ENCODE peak calls at places on chromosome 16, in nine cellular contexts. M is activated T-helper 1 cell treated with Interleukin-2 at 50 U/mL for 16 hours; Y is left colon; E is activated CD4-positive, alpha-beta T cell treated with anti-CD3 and anti-CD28 coated beads, Interleukin-2, amount 10 ng/mL, durations not matched to agents 7 days and 5 days; F is Calu3; Q is bronchial epithelial cell; I is endothelial cell of umbilical vein; B is activated effector memory CD4-positive, alpha-beta T cell treated with anti-CD3 and anti-CD28 coated beads, Interleukin-2, amount 50 U/mL, for 16 hours; J is RPMI8226. G is an unnamed sample.

GRCh38 chr16:30065943-30066881 is 652 bp downstream of the ALDOA start:
- DNase-seq in M (no peak), Y (no peak), E (no peak), F (peak), Q (peak), I (no peak), B (no peak), J (peak), G (no peak)

GRCh38 chr16:89484923-89485679 is 5.3 kb downstream of the ANKRD11 start:
- DNase-seq in M (no peak), Y (peak), E (peak), F (no peak), Q (no peak), I (no peak), B (no peak), J (peak), G (no peak)

GRCh38 chr16:64440421-64440831 is 681.4 kb downstream of the CDH11 start:
- DNase-seq in M (no peak), Y (no peak), E (no peak), F (no peak), Q (peak), I (peak), B (no peak), J (no peak), G (no peak)

GRCh38 chr16:31214705-31215286 is 877 bp downstream of the TRIM72 start:
- DNase-seq in M (no peak), Y (no peak), E (no peak), F (no peak), Q (no peak), I (no peak), B (no peak), J (no peak), G (no peak)

GRCh38 chr16:50259334-50260205 is 6.8 kb upstream of the ADCY7 start:
- DNase-seq in M (no peak), Y (no peak), E (no peak), F (no peak), Q (no peak), I (no peak), B (no peak), J (no peak), G (no peak)

GRCh38 chr16:27355610-27356009 is 41.8 kb downstream of the IL4R start:
- DNase-seq in M (no peak), Y (no peak), E (peak), F (peak), Q (peak), I (peak), B (peak), J (peak), G (peak)

GRCh38 chr16:65547799-65548446 is 426.1 kb upstream of the CDH11 start:
- DNase-seq in M (no peak), Y (no peak), E (no peak), F (no peak), Q (peak), I (no peak), B (no peak), J (no peak), G (no peak)

GRCh38 chr16:66882702-66883101 is 2.4 kb downstream of the PDP2 start:
- DNase-seq in M (no peak), Y (peak), E (no peak), F (no peak), Q (no peak), I (no peak), B (no peak), J (no peak), G (no peak)

GRCh38 chr16:21613361-21613760 is 14.0 kb downstream of the METTL9 start:
- DNase-seq in M (no peak), Y (no peak), E (no peak), F (no peak), Q (no peak), I (no peak), B (no peak), J (no peak), G (no peak)